ENCODE peak calls at places on chromosomes 6 and 20, in nine cellular contexts. A, L, C, Y, P, H, M, S and Z are unnamed samples.

GRCh38 chr20:37534401-37535157 is 6.9 kb upstream of the BLCAP start:
- DNase-seq in M (peak; percentile 69), S (peak; percentile 68), C (peak; percentile 62), L (peak; percentile 83), A (peak; percentile 80), P (peak; percentile 86), H (no peak), Y (peak; percentile 50), Z (peak; percentile 75)

GRCh38 chr20:24815931-24816330 is 133.1 kb upstream of the CST7 start:
- DNase-seq in H (no peak), Y (no peak), C (no peak), S (no peak), M (no peak), L (no peak), A (no peak), P (no peak), Z (no peak)

GRCh38 chr20:45685896-45686295 is 15.9 kb upstream of the WFDC11 start:
- DNase-seq in C (no peak), S (no peak), M (no peak), A (peak; percentile 34), Y (no peak), P (no peak), H (no peak), L (peak; percentile 19), Z (peak; percentile 41)

GRCh38 chr6:168342626-168343025 is 23.0 kb upstream of the DACT2 start:
- DNase-seq in L (no peak), Y (no peak), P (no peak), A (no peak), H (no peak), C (no peak), M (no peak), S (no peak), Z (peak; percentile 84)

GRCh38 chr6:44667668-44668390 is 280.3 kb downstream of the CDC5L start:
- DNase-seq in M (no peak), A (no peak), C (peak; percentile 16), Y (peak; percentile 25), P (peak; percentile 48), H (no peak), L (no peak), S (no peak), Z (peak; percentile 91)

GRCh38 chr6:12150812-12151432 is 138.8 kb downstream of the HIVEP1 start:
- DNase-seq in M (no peak), L (no peak), A (peak; percentile 25), H (peak; percentile 32), P (peak; percentile 28), Y (peak; percentile 50), S (no peak), C (peak; percentile 16), Z (peak; percentile 52)

GRCh38 chr6:34305982-34306702 is 57.3 kb upstream of the SMIM29 start:
- DNase-seq in A (no peak), L (peak; percentile 22), C (no peak), S (peak; percentile 19), M (peak; percentile 42), Y (no peak), H (no peak), P (peak; percentile 97), Z (no peak)

GRCh38 chr6:24255676-24256075 is 102.2 kb downstream of the DCDC2 start:
- DNase-seq in H (no peak), S (no peak), L (no peak), M (no peak), Y (no peak), A (no peak), P (no peak), C (no peak), Z (no peak)

GRCh38 chr6:13787146-13787545 is 27.2 kb downstream of the MCUR1 start:
- DNase-seq in C (no peak), S (no peak), Y (no peak), M (peak; percentile 69), P (no peak), L (peak; percentile 25), A (no peak), H (no peak), Z (peak; percentile 53)

GRCh38 chr6:26224940-26225847 is 138.0 kb downstream of the HFE start:
- DNase-seq in A (no peak), P (no peak), L (peak; percentile 76), S (no peak), H (no peak), Y (no peak), M (peak; percentile 66), C (no peak), Z (peak; percentile 94)

GRCh38 chr6:134956032-134956431 is 6.1 kb upstream of the ALDH8A1 start:
- DNase-seq in C (no peak), Y (no peak), M (no peak), L (no peak), S (no peak), P (no peak), H (no peak), A (no peak), Z (no peak)

GRCh38 chr20:14049111-14049510 is 53.8 kb downstream of the MACROD2 start:
- DNase-seq in Y (no peak), S (no peak), L (no peak), H (no peak), P (no peak), A (no peak), M (no peak), C (no peak), Z (no peak)

GRCh38 chr20:23138682-23139081 is 52.6 kb upstream of the CD93 start:
- DNase-seq in H (no peak), L (no peak), S (no peak), C (no peak), M (no peak), Y (no peak), A (no peak), P (no peak), Z (no peak)

GRCh38 chr6:11168091-11168635 is 56.6 kb upstream of the ERVFRD-1 start:
- DNase-seq in Y (no peak), L (no peak), C (no peak), M (no peak), P (no peak), S (no peak), H (no peak), A (no peak), Z (no peak)

GRCh38 chr20:54123587-54124180 is 50.1 kb downstream of the CYP24A1 start:
- DNase-seq in Y (no peak), M (peak; percentile 86), A (peak; percentile 95), S (peak; percentile 81), C (no peak), P (no peak), L (peak; percentile 98), H (no peak), Z (peak; percentile 98)

GRCh38 chr6:17986656-17987575 is 519 bp downstream of the KIF13A start:
- DNase-seq in S (peak; percentile 63), Y (no peak), A (peak; percentile 47), L (peak; percentile 40), P (peak; percentile 44), M (no peak), C (no peak), H (peak; percentile 21), Z (peak; percentile 61)

GRCh38 chr20:62376112-62377063 is 9.3 kb upstream of the LAMA5 start:
- DNase-seq in A (peak; percentile 84), S (peak; percentile 52), P (no peak), Y (no peak), L (peak; percentile 29), M (no peak), C (no peak), H (no peak), Z (peak; percentile 98)

GRCh38 chr6:33663028-33663427 is 41.9 kb downstream of the ITPR3 start:
- DNase-seq in Y (no peak), M (no peak), A (no peak), C (no peak), S (no peak), H (no peak), P (no peak), L (no peak), Z (no peak)

GRCh38 chr6:34393191-34393967 is 910 bp upstream of the NUDT3 start:
- DNase-seq in Y (no peak), S (no peak), L (no peak), P (no peak), C (no peak), M (no peak), H (no peak), A (no peak), Z (no peak)

GRCh38 chr6:53161481-53162009 is 12.9 kb upstream of the GCM1 start:
- DNase-seq in L (no peak), Y (no peak), P (no peak), H (no peak), C (no peak), A (no peak), M (no peak), S (no peak), Z (no peak)

GRCh38 chr6:81465859-81466258 is 286.6 kb downstream of the TENT5A start:
- DNase-seq in M (no peak), H (no peak), Y (no peak), L (peak; percentile 53), C (no peak), P (peak; percentile 30), S (no peak), A (no peak), Z (peak; percentile 5)

GRCh38 chr6:2695464-2696095 is 55.1 kb downstream of the MYLK4 start:
- DNase-seq in C (no peak), Y (no peak), S (no peak), M (peak; percentile 37), L (peak; percentile 55), H (no peak), P (peak; percentile 49), A (peak; percentile 26), Z (no peak)